ENCODE peak calls at places on chromosomes 4 and X, in five cellular contexts. X is iPS-NIHi11, T is nucleus accumbens, U is NCI-H2029, P is RCC 7860. H is an unnamed sample.

GRCh38 chr4:3266076-3266475 is 17.1 kb downstream of the MSANTD1 start:
- DNase-seq in X (peak), T (no peak), U (no peak), P (no peak), H (no peak)

GRCh38 chr4:13640149-13640671 is 12.7 kb upstream of the BOD1L1 start:
- DNase-seq in X (peak), T (no peak), U (no peak), P (peak), H (no peak)

GRCh38 chr4:77728420-77728819 is 90.7 kb downstream of the CNOT6L start:
- DNase-seq in X (peak), T (no peak), U (no peak), P (no peak), H (no peak)

GRCh38 chr4:72505314-72505744 is 63.7 kb downstream of the ADAMTS3 start:
- DNase-seq in X (peak), T (no peak), U (peak), P (peak), H (no peak)

GRCh38 chrX:30570505-30570904 is 7.1 kb downstream of the TASL start:
- DNase-seq in X (no peak), T (no peak), U (no peak), P (no peak), H (no peak)

GRCh38 chr4:3367866-3368265 is 73.9 kb upstream of the HGFAC start:
- DNase-seq in X (no peak), T (no peak), U (no peak), P (no peak), H (no peak)

GRCh38 chr4:88077911-88078310 is 70.5 kb downstream of the PKD2 start:
- DNase-seq in X (no peak), T (no peak), U (no peak), P (no peak), H (no peak)

GRCh38 chr4:158760866-158761265 is 8.0 kb upstream of the FNIP2 start:
- DNase-seq in X (no peak), T (no peak), U (no peak), P (no peak), H (no peak)

GRCh38 chr4:67988986-67989385 is 25.7 kb upstream of the TMPRSS11A start:
- DNase-seq in X (no peak), T (no peak), U (no peak), P (peak), H (no peak)

GRCh38 chrX:78759081-78759480 is 11.6 kb downstream of the LPAR4 start:
- DNase-seq in X (no peak), T (no peak), U (no peak), P (no peak), H (no peak)

GRCh38 chr4:105305019-105305836 is 158.6 kb downstream of the TET2 start:
- DNase-seq in X (no peak), T (no peak), U (no peak), P (no peak), H (no peak)

H was measured in NCI-H187 treated with DMSO at 0.1 percent for 48 hours.